ENCODE peak calls at places on chromosomes 2 and 18, in six cellular contexts. E, J, B, C, V and R are unnamed samples.

GRCh38 chr2:100070078-100070477 is 72.3 kb downstream of the AFF3 start:
- DNase-seq in E (no peak), J (no peak), B (no peak), C (no peak), V (no peak), R (no peak)

GRCh38 chr2:102070058-102070642 is 72.4 kb upstream of the IL1R1 start:
- DNase-seq in E (peak; percentile 97), J (no peak), B (peak; percentile 86), C (no peak), V (no peak), R (peak; percentile 88)

GRCh38 chr2:111178730-111179405 is 58.2 kb downstream of the BCL2L11 start:
- DNase-seq in E (no peak), J (no peak), B (no peak), C (no peak), V (no peak), R (peak; percentile 33)

GRCh38 chr2:127951031-127951430 is 65.3 kb upstream of the AMMECR1L start:
- DNase-seq in E (no peak), J (no peak), B (no peak), C (no peak), V (no peak), R (no peak)

GRCh38 chr18:10787293-10787901 is 261.6 kb downstream of the NAPG start:
- DNase-seq in E (peak; percentile 90), J (peak; percentile 81), B (peak; percentile 77), C (peak; percentile 76), V (peak; percentile 82), R (peak; percentile 84)

GRCh38 chr2:177400337-177400923 is 7.9 kb downstream of the AGPS start:
- DNase-seq in E (no peak), J (no peak), B (no peak), C (no peak), V (no peak), R (no peak)

GRCh38 chr2:3738454-3738853 is 35.1 kb downstream of the DCDC2C start:
- DNase-seq in E (no peak), J (no peak), B (no peak), C (no peak), V (peak; percentile 66), R (no peak)

GRCh38 chr2:129329574-129329973 is 649.9 kb upstream of the RAB6C start:
- DNase-seq in E (no peak), J (no peak), B (no peak), C (no peak), V (no peak), R (no peak)

GRCh38 chr2:128370468-128371247 is 52.0 kb upstream of the HS6ST1 start:
- DNase-seq in E (peak; percentile 78), J (no peak), B (peak; percentile 20), C (no peak), V (no peak), R (no peak)

GRCh38 chr2:72915907-72916742 is 1.2 kb upstream of the EMX1 start:
- DNase-seq in E (no peak), J (no peak), B (peak; percentile 74), C (no peak), V (peak; percentile 27), R (peak; percentile 59)